ENCODE peak calls at places on chromosomes 13 and 19, in eight cellular contexts. One of them, this sample, is unnamed.

GRCh38 chr13:76387561-76387960 is 498.6 kb downstream of the KCTD12 start:
- DNase-seq in progenitor cell of endocrine pancreas: no peak
- DNase-seq in GM12865: no peak
- DNase-seq in HepG2: no peak
- DNase-seq in neural crest cell: no peak
- DNase-seq in CD8-positive, alpha-beta T cell: no peak
- DNase-seq in AG04450: no peak
- DNase-seq in GM12878: no peak
- DNase-seq in this sample: no peak

GRCh38 chr13:94481966-94482365 is 2.5 kb upstream of the DCT start:
- DNase-seq in progenitor cell of endocrine pancreas: no peak
- DNase-seq in GM12865: no peak
- DNase-seq in HepG2: peak
- DNase-seq in neural crest cell: no peak
- DNase-seq in CD8-positive, alpha-beta T cell: no peak
- DNase-seq in AG04450: no peak
- DNase-seq in GM12878: no peak
- DNase-seq in this sample: no peak

GRCh38 chr19:50890422-50891252 is 17.4 kb downstream of the KLK2 start:
- DNase-seq in progenitor cell of endocrine pancreas: no peak
- DNase-seq in GM12865: peak
- DNase-seq in HepG2: no peak
- DNase-seq in neural crest cell: no peak
- DNase-seq in CD8-positive, alpha-beta T cell: no peak
- DNase-seq in AG04450: no peak
- DNase-seq in GM12878: peak
- DNase-seq in this sample: no peak

GRCh38 chr13:43805681-43806128 is 18.9 kb upstream of the ENOX1 start:
- DNase-seq in progenitor cell of endocrine pancreas: no peak
- DNase-seq in GM12865: peak
- DNase-seq in HepG2: no peak
- DNase-seq in neural crest cell: no peak
- DNase-seq in CD8-positive, alpha-beta T cell: no peak
- DNase-seq in AG04450: no peak
- DNase-seq in GM12878: no peak
- DNase-seq in this sample: no peak

GRCh38 chr13:73288596-73288995 is 229.8 kb downstream of the KLF5 start:
- DNase-seq in progenitor cell of endocrine pancreas: no peak
- DNase-seq in GM12865: no peak
- DNase-seq in HepG2: no peak
- DNase-seq in neural crest cell: no peak
- DNase-seq in CD8-positive, alpha-beta T cell: no peak
- DNase-seq in AG04450: no peak
- DNase-seq in GM12878: no peak
- DNase-seq in this sample: no peak

GRCh38 chr13:20721454-20722357 is 18.2 kb downstream of the IL17D start:
- DNase-seq in progenitor cell of endocrine pancreas: no peak
- DNase-seq in GM12865: no peak
- DNase-seq in HepG2: no peak
- DNase-seq in neural crest cell: no peak
- DNase-seq in CD8-positive, alpha-beta T cell: no peak
- DNase-seq in AG04450: peak
- DNase-seq in GM12878: no peak
- DNase-seq in this sample: no peak

GRCh38 chr13:73850104-73850898 is 283.9 kb downstream of the KLF12 start:
- DNase-seq in progenitor cell of endocrine pancreas: no peak
- DNase-seq in GM12865: no peak
- DNase-seq in HepG2: no peak
- DNase-seq in neural crest cell: no peak
- DNase-seq in CD8-positive, alpha-beta T cell: no peak
- DNase-seq in AG04450: no peak
- DNase-seq in GM12878: no peak
- DNase-seq in this sample: no peak

GRCh38 chr13:79423801-79424642 is 18.0 kb upstream of the RBM26 start:
- DNase-seq in progenitor cell of endocrine pancreas: no peak
- DNase-seq in GM12865: peak
- DNase-seq in HepG2: peak
- DNase-seq in neural crest cell: no peak
- DNase-seq in CD8-positive, alpha-beta T cell: no peak
- DNase-seq in AG04450: peak
- DNase-seq in GM12878: no peak
- DNase-seq in this sample: no peak

GRCh38 chr13:99806671-99807070 is 164.9 kb downstream of the ZIC5 start:
- DNase-seq in progenitor cell of endocrine pancreas: no peak
- DNase-seq in GM12865: no peak
- DNase-seq in HepG2: no peak
- DNase-seq in neural crest cell: no peak
- DNase-seq in CD8-positive, alpha-beta T cell: no peak
- DNase-seq in AG04450: no peak
- DNase-seq in GM12878: no peak
- DNase-seq in this sample: no peak

GRCh38 chr13:27040826-27041108 is 130.8 kb downstream of the USP12 start:
- DNase-seq in progenitor cell of endocrine pancreas: no peak
- DNase-seq in GM12865: no peak
- DNase-seq in HepG2: no peak
- DNase-seq in neural crest cell: no peak
- DNase-seq in CD8-positive, alpha-beta T cell: no peak
- DNase-seq in AG04450: no peak
- DNase-seq in GM12878: no peak
- DNase-seq in this sample: no peak

GRCh38 chr19:572891-573825 is 762 bp downstream of the BSG start:
- DNase-seq in progenitor cell of endocrine pancreas: no peak
- DNase-seq in GM12865: peak
- DNase-seq in HepG2: no peak
- DNase-seq in neural crest cell: no peak
- DNase-seq in CD8-positive, alpha-beta T cell: no peak
- DNase-seq in AG04450: no peak
- DNase-seq in GM12878: no peak
- DNase-seq in this sample: no peak

GRCh38 chr13:27854606-27855005 is 62.3 kb downstream of the GSX1 start:
- DNase-seq in progenitor cell of endocrine pancreas: no peak
- DNase-seq in GM12865: no peak
- DNase-seq in HepG2: no peak
- DNase-seq in neural crest cell: no peak
- DNase-seq in CD8-positive, alpha-beta T cell: no peak
- DNase-seq in AG04450: no peak
- DNase-seq in GM12878: no peak
- DNase-seq in this sample: no peak

GRCh38 chr13:40438999-40439797 is 227.2 kb downstream of the FOXO1 start:
- DNase-seq in progenitor cell of endocrine pancreas: no peak
- DNase-seq in GM12865: no peak
- DNase-seq in HepG2: no peak
- DNase-seq in neural crest cell: no peak
- DNase-seq in CD8-positive, alpha-beta T cell: no peak
- DNase-seq in AG04450: no peak
- DNase-seq in GM12878: no peak
- DNase-seq in this sample: no peak

GRCh38 chr19:40776966-40777794 is 867 bp upstream of the RAB4B start:
- DNase-seq in progenitor cell of endocrine pancreas: peak
- DNase-seq in GM12865: peak
- DNase-seq in HepG2: peak
- DNase-seq in neural crest cell: peak
- DNase-seq in CD8-positive, alpha-beta T cell: peak
- DNase-seq in AG04450: peak
- DNase-seq in GM12878: peak
- DNase-seq in this sample: peak

GRCh38 chr19:48878219-48879024 is 6.2 kb downstream of the PPP1R15A start:
- DNase-seq in progenitor cell of endocrine pancreas: no peak
- DNase-seq in GM12865: no peak
- DNase-seq in HepG2: no peak
- DNase-seq in neural crest cell: no peak
- DNase-seq in CD8-positive, alpha-beta T cell: no peak
- DNase-seq in AG04450: no peak
- DNase-seq in GM12878: no peak
- DNase-seq in this sample: no peak

GRCh38 chr19:29535984-29536508 is 10.3 kb downstream of the VSTM2B start:
- DNase-seq in progenitor cell of endocrine pancreas: no peak
- DNase-seq in GM12865: no peak
- DNase-seq in HepG2: no peak
- DNase-seq in neural crest cell: no peak
- DNase-seq in CD8-positive, alpha-beta T cell: no peak
- DNase-seq in AG04450: no peak
- DNase-seq in GM12878: no peak
- DNase-seq in this sample: no peak
- TF ChIP-seq CTCF in progenitor cell of endocrine pancreas: no peak
- TF ChIP-seq CTCF in GM12865: no peak
- TF ChIP-seq CTCF in HepG2: no peak
- TF ChIP-seq CTCF in neural crest cell: no peak
- TF ChIP-seq CTCF in CD8-positive, alpha-beta T cell: no peak
- TF ChIP-seq CTCF in AG04450: no peak
- TF ChIP-seq CTCF in GM12878: no peak
- TF ChIP-seq CTCF in this sample: no peak

GRCh38 chr13:29279859-29280258 is 315.6 kb downstream of the SLC7A1 start:
- DNase-seq in progenitor cell of endocrine pancreas: no peak
- DNase-seq in GM12865: no peak
- DNase-seq in HepG2: no peak
- DNase-seq in neural crest cell: no peak
- DNase-seq in CD8-positive, alpha-beta T cell: no peak
- DNase-seq in AG04450: no peak
- DNase-seq in GM12878: no peak
- DNase-seq in this sample: no peak

GRCh38 chr13:29282096-29282495 is 313.4 kb downstream of the SLC7A1 start:
- DNase-seq in progenitor cell of endocrine pancreas: no peak
- DNase-seq in GM12865: no peak
- DNase-seq in HepG2: no peak
- DNase-seq in neural crest cell: no peak
- DNase-seq in CD8-positive, alpha-beta T cell: no peak
- DNase-seq in AG04450: no peak
- DNase-seq in GM12878: no peak
- DNase-seq in this sample: no peak

GRCh38 chr13:29284726-29285125 is 310.8 kb downstream of the SLC7A1 start:
- DNase-seq in progenitor cell of endocrine pancreas: no peak
- DNase-seq in GM12865: no peak
- DNase-seq in HepG2: no peak
- DNase-seq in neural crest cell: no peak
- DNase-seq in CD8-positive, alpha-beta T cell: no peak
- DNase-seq in AG04450: no peak
- DNase-seq in GM12878: no peak
- DNase-seq in this sample: no peak
- TF ChIP-seq CTCF in progenitor cell of endocrine pancreas: no peak
- TF ChIP-seq CTCF in GM12865: no peak
- TF ChIP-seq CTCF in HepG2: no peak
- TF ChIP-seq CTCF in neural crest cell: no peak
- TF ChIP-seq CTCF in CD8-positive, alpha-beta T cell: no peak
- TF ChIP-seq CTCF in AG04450: no peak
- TF ChIP-seq CTCF in GM12878: no peak
- TF ChIP-seq CTCF in this sample: no peak

GRCh38 chr19:47598407-47599349 is 10.3 kb upstream of the BICRA start:
- DNase-seq in progenitor cell of endocrine pancreas: no peak
- DNase-seq in GM12865: peak
- DNase-seq in HepG2: peak
- DNase-seq in neural crest cell: no peak
- DNase-seq in CD8-positive, alpha-beta T cell: no peak
- DNase-seq in AG04450: peak
- DNase-seq in GM12878: no peak
- DNase-seq in this sample: no peak
- TF ChIP-seq CTCF in progenitor cell of endocrine pancreas: no peak
- TF ChIP-seq CTCF in GM12865: no peak
- TF ChIP-seq CTCF in HepG2: no peak
- TF ChIP-seq CTCF in neural crest cell: no peak
- TF ChIP-seq CTCF in CD8-positive, alpha-beta T cell: no peak
- TF ChIP-seq CTCF in AG04450: no peak
- TF ChIP-seq CTCF in GM12878: no peak
- TF ChIP-seq CTCF in this sample: no peak

GRCh38 chr13:51923983-51924539 is 62.3 kb downstream of the CCDC70 start:
- DNase-seq in progenitor cell of endocrine pancreas: no peak
- DNase-seq in GM12865: no peak
- DNase-seq in HepG2: peak
- DNase-seq in neural crest cell: no peak
- DNase-seq in CD8-positive, alpha-beta T cell: no peak
- DNase-seq in AG04450: no peak
- DNase-seq in GM12878: no peak
- DNase-seq in this sample: no peak
- TF ChIP-seq CTCF in progenitor cell of endocrine pancreas: peak
- TF ChIP-seq CTCF in GM12865: no peak
- TF ChIP-seq CTCF in HepG2: peak
- TF ChIP-seq CTCF in neural crest cell: peak
- TF ChIP-seq CTCF in CD8-positive, alpha-beta T cell: no peak
- TF ChIP-seq CTCF in AG04450: peak
- TF ChIP-seq CTCF in GM12878: no peak
- TF ChIP-seq CTCF in this sample: no peak

GRCh38 chr19:58228584-58229254 is at the start of gene ZNF544:
- DNase-seq in progenitor cell of endocrine pancreas: peak
- DNase-seq in GM12865: peak
- DNase-seq in HepG2: peak
- DNase-seq in neural crest cell: peak
- DNase-seq in CD8-positive, alpha-beta T cell: peak
- DNase-seq in AG04450: peak
- DNase-seq in GM12878: peak
- DNase-seq in this sample: peak
- TF ChIP-seq CTCF in progenitor cell of endocrine pancreas: no peak
- TF ChIP-seq CTCF in GM12865: no peak
- TF ChIP-seq CTCF in HepG2: no peak
- TF ChIP-seq CTCF in neural crest cell: no peak
- TF ChIP-seq CTCF in CD8-positive, alpha-beta T cell: no peak
- TF ChIP-seq CTCF in AG04450: peak
- TF ChIP-seq CTCF in GM12878: no peak
- TF ChIP-seq CTCF in this sample: no peak

GRCh38 chr13:31409678-31410356 is 210.0 kb downstream of the B3GLCT start:
- DNase-seq in progenitor cell of endocrine pancreas: no peak
- DNase-seq in GM12865: no peak
- DNase-seq in HepG2: no peak
- DNase-seq in neural crest cell: no peak
- DNase-seq in CD8-positive, alpha-beta T cell: no peak
- DNase-seq in AG04450: no peak
- DNase-seq in GM12878: no peak
- DNase-seq in this sample: no peak
- TF ChIP-seq CTCF in progenitor cell of endocrine pancreas: no peak
- TF ChIP-seq CTCF in GM12865: no peak
- TF ChIP-seq CTCF in HepG2: no peak
- TF ChIP-seq CTCF in neural crest cell: peak
- TF ChIP-seq CTCF in CD8-positive, alpha-beta T cell: no peak
- TF ChIP-seq CTCF in AG04450: peak
- TF ChIP-seq CTCF in GM12878: no peak
- TF ChIP-seq CTCF in this sample: no peak

DNA sequence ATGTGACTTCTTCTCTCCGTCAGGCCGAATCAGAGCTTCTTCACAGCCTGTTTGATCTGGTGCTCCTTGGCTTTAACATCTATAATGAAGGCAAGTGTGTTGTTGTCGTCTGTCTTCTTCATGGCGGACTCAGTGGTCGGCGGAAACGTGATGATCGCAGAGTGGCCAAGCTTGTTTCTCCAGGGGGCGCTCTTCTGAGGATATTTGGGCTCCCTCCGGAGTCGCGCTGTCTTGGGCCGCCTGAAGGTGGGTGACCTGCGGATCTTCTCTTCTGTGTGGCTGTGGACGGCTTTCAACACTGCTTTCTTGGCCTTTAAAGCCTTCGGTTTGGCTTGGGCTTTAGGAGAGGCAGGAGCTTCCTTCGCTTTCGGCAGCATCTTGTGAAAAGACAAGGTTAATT is 9.8 kb downstream of the TPRX1 start:
- DNase-seq in progenitor cell of endocrine pancreas: no peak
- DNase-seq in GM12865: no peak
- DNase-seq in HepG2: no peak
- DNase-seq in neural crest cell: no peak
- DNase-seq in CD8-positive, alpha-beta T cell: no peak
- DNase-seq in AG04450: no peak
- DNase-seq in GM12878: no peak
- DNase-seq in this sample: no peak
- TF ChIP-seq CTCF in progenitor cell of endocrine pancreas: no peak
- TF ChIP-seq CTCF in GM12865: no peak
- TF ChIP-seq CTCF in HepG2: peak
- TF ChIP-seq CTCF in neural crest cell: no peak
- TF ChIP-seq CTCF in CD8-positive, alpha-beta T cell: no peak
- TF ChIP-seq CTCF in AG04450: no peak
- TF ChIP-seq CTCF in GM12878: no peak
- TF ChIP-seq CTCF in this sample: no peak

This sample was measured in activated B cell treated with CpG ODN at 0.5 μM for 24 hours.